ENCODE peak calls at places on chromosomes 16 and 17, in seven cellular contexts. One of them, this sample, is unnamed.

GRCh38 chr16:85112364-85112763 is at the start of gene CIBAR2:
- DNase-seq in upper lobe of left lung: peak; percentile 84
- DNase-seq in GM23338: no peak
- DNase-seq in HCT116: no peak
- DNase-seq in prostate gland: no peak
- DNase-seq in stomach: no peak
- DNase-seq in GM12878: no peak
- DNase-seq in this sample: no peak

GRCh38 chr17:50618941-50619340 is 15.7 kb upstream of the ABCC3 start:
- DNase-seq in upper lobe of left lung: no peak
- DNase-seq in GM23338: no peak
- DNase-seq in HCT116: no peak
- DNase-seq in prostate gland: no peak
- DNase-seq in stomach: no peak
- DNase-seq in GM12878: no peak
- DNase-seq in this sample: no peak

GRCh38 chr17:42337442-42337841 is 49.1 kb downstream of the STAT5A start:
- DNase-seq in upper lobe of left lung: no peak
- DNase-seq in GM23338: no peak
- DNase-seq in HCT116: no peak
- DNase-seq in prostate gland: no peak
- DNase-seq in stomach: no peak
- DNase-seq in GM12878: peak; percentile 94
- DNase-seq in this sample: no peak

GRCh38 chr16:1846416-1846815 is 19.4 kb downstream of the FAHD1 start:
- DNase-seq in upper lobe of left lung: no peak
- DNase-seq in GM23338: no peak
- DNase-seq in HCT116: no peak
- DNase-seq in prostate gland: no peak
- DNase-seq in stomach: no peak
- DNase-seq in GM12878: no peak
- DNase-seq in this sample: no peak

GRCh38 chr16:89686520-89687091 is at the start of gene CDK10:
- DNase-seq in upper lobe of left lung: peak; percentile 98
- DNase-seq in GM23338: peak; percentile 96
- DNase-seq in HCT116: peak; percentile 84
- DNase-seq in prostate gland: peak; percentile 86
- DNase-seq in stomach: peak; percentile 95
- DNase-seq in GM12878: peak; percentile 61
- DNase-seq in this sample: peak; percentile 94

GRCh38 chr17:77755410-77755963 is 203.0 kb upstream of the TNRC6C start:
- DNase-seq in upper lobe of left lung: no peak
- DNase-seq in GM23338: no peak
- DNase-seq in HCT116: no peak
- DNase-seq in prostate gland: no peak
- DNase-seq in stomach: no peak
- DNase-seq in GM12878: no peak
- DNase-seq in this sample: peak; percentile 41

GRCh38 chr16:55035956-55036355 is 105.3 kb downstream of the IRX5 start:
- DNase-seq in upper lobe of left lung: no peak
- DNase-seq in GM23338: no peak
- DNase-seq in HCT116: no peak
- DNase-seq in prostate gland: no peak
- DNase-seq in stomach: no peak
- DNase-seq in GM12878: no peak
- DNase-seq in this sample: no peak

GRCh38 chr17:79983456-79983855 is 52.2 kb downstream of the TBC1D16 start:
- DNase-seq in upper lobe of left lung: no peak
- DNase-seq in GM23338: no peak
- DNase-seq in HCT116: no peak
- DNase-seq in prostate gland: no peak
- DNase-seq in stomach: no peak
- DNase-seq in GM12878: no peak
- DNase-seq in this sample: peak; percentile 53

GRCh38 chr16:56102159-56102798 is 89.0 kb upstream of the GNAO1 start:
- DNase-seq in upper lobe of left lung: peak; percentile 20
- DNase-seq in GM23338: peak; percentile 11
- DNase-seq in HCT116: no peak
- DNase-seq in prostate gland: no peak
- DNase-seq in stomach: no peak
- DNase-seq in GM12878: no peak
- DNase-seq in this sample: peak; percentile 81

GRCh38 chr16:77213542-77214108 is 14.4 kb downstream of the SYCE1L start:
- DNase-seq in upper lobe of left lung: no peak
- DNase-seq in GM23338: no peak
- DNase-seq in HCT116: peak; percentile 98
- DNase-seq in prostate gland: no peak
- DNase-seq in stomach: no peak
- DNase-seq in GM12878: no peak
- DNase-seq in this sample: no peak

GRCh38 chr17:31373150-31374082 is 18.1 kb upstream of the RAB11FIP4 start:
- DNase-seq in upper lobe of left lung: no peak
- DNase-seq in GM23338: peak; percentile 74
- DNase-seq in HCT116: peak; percentile 8
- DNase-seq in prostate gland: peak; percentile 30
- DNase-seq in stomach: no peak
- DNase-seq in GM12878: peak; percentile 31
- DNase-seq in this sample: no peak

GRCh38 chr17:82219083-82219482 is 6.4 kb upstream of the CCDC57 start:
- DNase-seq in upper lobe of left lung: no peak
- DNase-seq in GM23338: no peak
- DNase-seq in HCT116: no peak
- DNase-seq in prostate gland: no peak
- DNase-seq in stomach: no peak
- DNase-seq in GM12878: no peak
- DNase-seq in this sample: no peak

GRCh38 chr16:62967606-62968005 is 931.4 kb upstream of the CDH8 start:
- DNase-seq in upper lobe of left lung: no peak
- DNase-seq in GM23338: no peak
- DNase-seq in HCT116: no peak
- DNase-seq in prostate gland: no peak
- DNase-seq in stomach: no peak
- DNase-seq in GM12878: no peak
- DNase-seq in this sample: no peak

GRCh38 chr17:19249681-19250080 is 12.5 kb downstream of the EPN2 start:
- DNase-seq in upper lobe of left lung: no peak
- DNase-seq in GM23338: no peak
- DNase-seq in HCT116: no peak
- DNase-seq in prostate gland: no peak
- DNase-seq in stomach: no peak
- DNase-seq in GM12878: no peak
- DNase-seq in this sample: peak; percentile 66

GRCh38 chr17:79777844-79778503 is at the start of gene CBX2:
- DNase-seq in upper lobe of left lung: peak; percentile 98
- DNase-seq in GM23338: peak; percentile 86
- DNase-seq in HCT116: peak; percentile 32
- DNase-seq in prostate gland: peak; percentile 61
- DNase-seq in stomach: peak; percentile 77
- DNase-seq in GM12878: no peak
- DNase-seq in this sample: peak; percentile 86

GRCh38 chr16:28038401-28038800 is 25.1 kb downstream of the GSG1L start:
- DNase-seq in upper lobe of left lung: no peak
- DNase-seq in GM23338: no peak
- DNase-seq in HCT116: no peak
- DNase-seq in prostate gland: no peak
- DNase-seq in stomach: no peak
- DNase-seq in GM12878: no peak
- DNase-seq in this sample: no peak

GRCh38 chr16:11224096-11224893 is 31.7 kb downstream of the SOCS1 start:
- DNase-seq in upper lobe of left lung: peak; percentile 90
- DNase-seq in GM23338: peak; percentile 47
- DNase-seq in HCT116: no peak
- DNase-seq in prostate gland: peak; percentile 33
- DNase-seq in stomach: peak; percentile 71
- DNase-seq in GM12878: peak; percentile 57
- DNase-seq in this sample: peak; percentile 86

GRCh38 chr16:19861811-19862327 is 22.8 kb downstream of the GPRC5B start:
- DNase-seq in upper lobe of left lung: no peak
- DNase-seq in GM23338: peak; percentile 79
- DNase-seq in HCT116: no peak
- DNase-seq in prostate gland: no peak
- DNase-seq in stomach: no peak
- DNase-seq in GM12878: no peak
- DNase-seq in this sample: peak; percentile 46

DNA sequence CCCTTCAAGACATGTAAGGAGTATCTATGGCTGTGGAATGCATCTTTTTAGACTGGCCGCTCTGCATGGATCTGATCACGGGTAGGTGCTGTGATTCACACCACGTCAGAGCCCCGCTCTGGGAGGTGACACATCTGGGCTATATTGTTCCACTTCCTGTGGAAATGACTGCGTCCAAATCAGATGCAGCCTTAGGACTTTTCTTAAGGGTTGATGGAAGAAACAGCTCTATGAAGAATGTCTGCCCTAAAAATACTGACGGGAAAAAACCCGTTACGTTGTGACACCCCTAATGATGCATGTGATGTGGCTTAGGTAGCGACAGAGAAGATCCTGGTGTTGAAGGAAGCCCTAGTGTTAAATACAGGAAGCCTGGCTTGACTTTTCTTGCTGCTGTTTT is 12.2 kb downstream of the BANP start:
- DNase-seq in upper lobe of left lung: no peak
- DNase-seq in GM23338: no peak
- DNase-seq in HCT116: no peak
- DNase-seq in prostate gland: no peak
- DNase-seq in stomach: no peak
- DNase-seq in GM12878: no peak
- DNase-seq in this sample: no peak
- TF ChIP-seq POLR2AphosphoS5 in upper lobe of left lung: peak; percentile 19
- TF ChIP-seq POLR2AphosphoS5 in GM23338: no peak
- TF ChIP-seq POLR2AphosphoS5 in HCT116: no peak
- TF ChIP-seq POLR2AphosphoS5 in prostate gland: no peak
- TF ChIP-seq POLR2AphosphoS5 in stomach: peak; percentile 11
- TF ChIP-seq POLR2AphosphoS5 in GM12878: no peak
- TF ChIP-seq POLR2AphosphoS5 in this sample: peak; percentile 12

GRCh38 chr17:21279198-21279535 is 5.3 kb upstream of the MAP2K3 start:
- DNase-seq in upper lobe of left lung: no peak
- DNase-seq in GM23338: no peak
- DNase-seq in HCT116: no peak
- DNase-seq in prostate gland: no peak
- DNase-seq in stomach: no peak
- DNase-seq in GM12878: no peak
- DNase-seq in this sample: no peak
- TF ChIP-seq CTCF in upper lobe of left lung: no peak
- TF ChIP-seq CTCF in GM23338: no peak
- TF ChIP-seq CTCF in HCT116: no peak
- TF ChIP-seq CTCF in prostate gland: no peak
- TF ChIP-seq CTCF in stomach: no peak
- TF ChIP-seq CTCF in GM12878: no peak
- TF ChIP-seq CTCF in this sample: no peak

GRCh38 chr17:76088868-76089576 is 10.0 kb downstream of the ZACN start:
- DNase-seq in upper lobe of left lung: no peak
- DNase-seq in GM23338: no peak
- DNase-seq in HCT116: no peak
- DNase-seq in prostate gland: no peak
- DNase-seq in stomach: no peak
- DNase-seq in GM12878: no peak
- DNase-seq in this sample: peak; percentile 60
- TF ChIP-seq POLR2AphosphoS5 in upper lobe of left lung: no peak
- TF ChIP-seq POLR2AphosphoS5 in GM23338: no peak
- TF ChIP-seq POLR2AphosphoS5 in HCT116: no peak
- TF ChIP-seq POLR2AphosphoS5 in prostate gland: no peak
- TF ChIP-seq POLR2AphosphoS5 in stomach: no peak
- TF ChIP-seq POLR2AphosphoS5 in GM12878: no peak
- TF ChIP-seq POLR2AphosphoS5 in this sample: no peak

GRCh38 chr17:73823684-73824083 is 179.4 kb upstream of the SDK2 start:
- DNase-seq in upper lobe of left lung: no peak
- DNase-seq in GM23338: no peak
- DNase-seq in HCT116: no peak
- DNase-seq in prostate gland: no peak
- DNase-seq in stomach: no peak
- DNase-seq in GM12878: no peak
- DNase-seq in this sample: peak; percentile 55

GRCh38 chr17:73821665-73822064 is 177.4 kb upstream of the SDK2 start:
- DNase-seq in upper lobe of left lung: no peak
- DNase-seq in GM23338: no peak
- DNase-seq in HCT116: no peak
- DNase-seq in prostate gland: no peak
- DNase-seq in stomach: no peak
- DNase-seq in GM12878: no peak
- DNase-seq in this sample: no peak

GRCh38 chr17:73822371-73822770 is 178.1 kb upstream of the SDK2 start:
- DNase-seq in upper lobe of left lung: no peak
- DNase-seq in GM23338: no peak
- DNase-seq in HCT116: no peak
- DNase-seq in prostate gland: no peak
- DNase-seq in stomach: no peak
- DNase-seq in GM12878: no peak
- DNase-seq in this sample: peak; percentile 17

GRCh38 chr17:73819440-73820395 is 175.5 kb upstream of the SDK2 start:
- DNase-seq in upper lobe of left lung: peak; percentile 76
- DNase-seq in GM23338: no peak
- DNase-seq in HCT116: no peak
- DNase-seq in prostate gland: no peak
- DNase-seq in stomach: no peak
- DNase-seq in GM12878: no peak
- DNase-seq in this sample: peak; percentile 34

DNA sequence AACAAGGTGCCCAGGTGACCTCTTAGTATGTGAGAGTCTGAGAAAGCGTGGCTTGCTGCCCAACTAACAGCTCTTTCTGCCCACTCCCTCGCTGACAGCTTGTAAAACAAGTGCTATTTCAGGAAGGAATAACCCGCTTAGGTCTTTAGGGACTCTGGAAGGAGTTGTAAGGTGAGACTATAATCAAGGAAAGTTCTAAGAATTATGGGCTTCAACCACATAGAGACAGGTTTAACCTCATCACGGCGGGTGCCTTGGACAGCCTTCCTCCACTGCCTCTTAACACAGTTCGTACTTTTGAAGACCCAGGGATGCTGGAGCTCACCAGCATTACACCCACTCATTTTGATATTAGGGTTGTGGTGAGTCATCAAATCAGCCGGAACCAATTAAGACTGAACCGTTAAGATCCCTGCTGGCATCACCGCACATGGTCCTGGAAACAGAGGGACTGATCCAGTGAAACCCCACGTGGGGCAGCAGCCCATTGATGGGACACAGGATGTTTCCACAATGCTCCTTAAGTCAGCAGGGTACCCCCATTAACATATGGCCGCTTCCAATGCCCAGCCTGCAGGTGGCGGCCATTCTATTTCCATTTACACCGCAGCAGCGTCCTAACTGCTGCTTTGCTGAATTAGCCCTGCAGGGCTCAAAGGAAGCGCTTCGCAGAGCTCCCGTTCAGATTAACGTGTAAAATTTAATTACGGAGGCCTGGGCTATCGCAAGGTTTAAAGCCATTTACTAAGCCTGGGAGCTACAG is 176.6 kb upstream of the SDK2 start:
- DNase-seq in upper lobe of left lung: no peak
- DNase-seq in GM23338: peak; percentile 88
- DNase-seq in HCT116: no peak
- DNase-seq in prostate gland: no peak
- DNase-seq in stomach: peak; percentile 33
- DNase-seq in GM12878: no peak
- DNase-seq in this sample: peak; percentile 12
- TF ChIP-seq CTCF in upper lobe of left lung: peak; percentile 40
- TF ChIP-seq CTCF in GM23338: peak; percentile 68
- TF ChIP-seq CTCF in HCT116: peak; percentile 24
- TF ChIP-seq CTCF in prostate gland: no peak
- TF ChIP-seq CTCF in stomach: no peak
- TF ChIP-seq CTCF in GM12878: peak; percentile 12
- TF ChIP-seq CTCF in this sample: no peak

This sample was measured in sigmoid colon.